ENCODE peak calls at places on chromosomes 4 and X, in six cellular contexts. One of them, this sample, is unnamed.

GRCh38 chr4:3324093-3324815 is 31.4 kb downstream of the RGS12 start:
- DNase-seq in activated T-helper 9 cell treated with anti-CD3 and anti-CD28 coated beads, Interleukin-2, amount 50 U/mL, for 16 hours: no peak
- DNase-seq in hippocampal formation: no peak
- DNase-seq in left ventricle myocardium inferior: no peak
- DNase-seq in aorta: peak; percentile 31
- DNase-seq in AG09309: no peak
- DNase-seq in this sample: no peak

GRCh38 chr4:177706916-177707315 is 264.7 kb upstream of the AGA start:
- DNase-seq in activated T-helper 9 cell treated with anti-CD3 and anti-CD28 coated beads, Interleukin-2, amount 50 U/mL, for 16 hours: no peak
- DNase-seq in aorta: no peak
- DNase-seq in hippocampal formation: no peak
- DNase-seq in left ventricle myocardium inferior: no peak
- DNase-seq in AG09309: no peak
- DNase-seq in this sample: no peak

GRCh38 chrX:24333371-24333770 is 19.5 kb upstream of the SUPT20HL2 start:
- DNase-seq in aorta: no peak
- DNase-seq in hippocampal formation: no peak
- DNase-seq in AG09309: no peak
- DNase-seq in left ventricle myocardium inferior: no peak
- DNase-seq in activated T-helper 9 cell treated with anti-CD3 and anti-CD28 coated beads, Interleukin-2, amount 50 U/mL, for 16 hours: no peak
- DNase-seq in this sample: no peak

GRCh38 chr4:119550857-119551532 is 77.6 kb downstream of the PDE5A start:
- DNase-seq in activated T-helper 9 cell treated with anti-CD3 and anti-CD28 coated beads, Interleukin-2, amount 50 U/mL, for 16 hours: no peak
- DNase-seq in AG09309: no peak
- DNase-seq in left ventricle myocardium inferior: no peak
- DNase-seq in aorta: no peak
- DNase-seq in hippocampal formation: no peak
- DNase-seq in this sample: no peak

GRCh38 chr4:170990989-170991589 is 822.1 kb upstream of the GALNTL6 start:
- DNase-seq in activated T-helper 9 cell treated with anti-CD3 and anti-CD28 coated beads, Interleukin-2, amount 50 U/mL, for 16 hours: no peak
- DNase-seq in aorta: no peak
- DNase-seq in left ventricle myocardium inferior: no peak
- DNase-seq in AG09309: no peak
- DNase-seq in hippocampal formation: no peak
- DNase-seq in this sample: no peak

GRCh38 chrX:10620121-10620699 is at the start of gene MID1:
- DNase-seq in activated T-helper 9 cell treated with anti-CD3 and anti-CD28 coated beads, Interleukin-2, amount 50 U/mL, for 16 hours: no peak
- DNase-seq in AG09309: no peak
- DNase-seq in left ventricle myocardium inferior: peak; percentile 63
- DNase-seq in aorta: peak; percentile 69
- DNase-seq in hippocampal formation: peak; percentile 26
- DNase-seq in this sample: no peak

GRCh38 chrX:118534716-118535493 is 39.3 kb downstream of the DOCK11 start:
- DNase-seq in hippocampal formation: no peak
- DNase-seq in aorta: no peak
- DNase-seq in activated T-helper 9 cell treated with anti-CD3 and anti-CD28 coated beads, Interleukin-2, amount 50 U/mL, for 16 hours: no peak
- DNase-seq in AG09309: no peak
- DNase-seq in left ventricle myocardium inferior: no peak
- DNase-seq in this sample: no peak

GRCh38 chr4:105182211-105182610 is 35.5 kb downstream of the TET2 start:
- DNase-seq in activated T-helper 9 cell treated with anti-CD3 and anti-CD28 coated beads, Interleukin-2, amount 50 U/mL, for 16 hours: no peak
- DNase-seq in aorta: no peak
- DNase-seq in AG09309: no peak
- DNase-seq in left ventricle myocardium inferior: no peak
- DNase-seq in hippocampal formation: no peak
- DNase-seq in this sample: no peak

GRCh38 chr4:68011684-68012083 is 48.4 kb upstream of the TMPRSS11A start:
- DNase-seq in hippocampal formation: no peak
- DNase-seq in left ventricle myocardium inferior: no peak
- DNase-seq in activated T-helper 9 cell treated with anti-CD3 and anti-CD28 coated beads, Interleukin-2, amount 50 U/mL, for 16 hours: no peak
- DNase-seq in aorta: no peak
- DNase-seq in AG09309: no peak
- DNase-seq in this sample: no peak

GRCh38 chrX:37690123-37690522 is 4.5 kb downstream of the XK start:
- DNase-seq in activated T-helper 9 cell treated with anti-CD3 and anti-CD28 coated beads, Interleukin-2, amount 50 U/mL, for 16 hours: no peak
- DNase-seq in AG09309: no peak
- DNase-seq in hippocampal formation: no peak
- DNase-seq in left ventricle myocardium inferior: no peak
- DNase-seq in aorta: no peak
- DNase-seq in this sample: no peak

GRCh38 chr4:164930647-164931046 is 46.8 kb downstream of the TRIM61 start:
- DNase-seq in activated T-helper 9 cell treated with anti-CD3 and anti-CD28 coated beads, Interleukin-2, amount 50 U/mL, for 16 hours: no peak
- DNase-seq in left ventricle myocardium inferior: no peak
- DNase-seq in AG09309: no peak
- DNase-seq in hippocampal formation: no peak
- DNase-seq in aorta: no peak
- DNase-seq in this sample: no peak

GRCh38 chr4:185165605-185166063 is 22.6 kb downstream of the SLC25A4 start:
- DNase-seq in hippocampal formation: no peak
- DNase-seq in activated T-helper 9 cell treated with anti-CD3 and anti-CD28 coated beads, Interleukin-2, amount 50 U/mL, for 16 hours: no peak
- DNase-seq in aorta: no peak
- DNase-seq in AG09309: peak; percentile 79
- DNase-seq in left ventricle myocardium inferior: no peak
- DNase-seq in this sample: peak; percentile 66